ENCODE peak calls at places on chromosomes 3 and 15, in five cellular contexts. One of them, this sample, is unnamed.
A peak's percentile ranks its signal among the peaks of the same experiment; 100 is the strongest.

GRCh38 chr3:168459229-168459784 is 363.6 kb upstream of the GOLIM4 start:
- DNase-seq in KBM-7: no peak
- DNase-seq in T-helper 2 cell: no peak
- DNase-seq in activated naive CD4-positive, alpha-beta T cell treated with anti-CD3 and anti-CD28 coated beads for 36 hours: no peak
- DNase-seq in fibroblast of gingiva: peak; percentile 2
- DNase-seq in this sample: no peak

GRCh38 chr3:149514471-149514870 is 40.0 kb downstream of the TM4SF4 start:
- DNase-seq in KBM-7: no peak
- DNase-seq in T-helper 2 cell: no peak
- DNase-seq in activated naive CD4-positive, alpha-beta T cell treated with anti-CD3 and anti-CD28 coated beads for 36 hours: no peak
- DNase-seq in fibroblast of gingiva: no peak
- DNase-seq in this sample: no peak

GRCh38 chr3:194305356-194306108 is 45.6 kb downstream of the CPN2 start:
- DNase-seq in KBM-7: no peak
- DNase-seq in T-helper 2 cell: no peak
- DNase-seq in activated naive CD4-positive, alpha-beta T cell treated with anti-CD3 and anti-CD28 coated beads for 36 hours: no peak
- DNase-seq in fibroblast of gingiva: no peak
- DNase-seq in this sample: no peak

GRCh38 chr3:188749010-188749617 is 422.7 kb upstream of the TPRG1 start:
- DNase-seq in KBM-7: peak; percentile 51
- DNase-seq in T-helper 2 cell: peak; percentile 30
- DNase-seq in activated naive CD4-positive, alpha-beta T cell treated with anti-CD3 and anti-CD28 coated beads for 36 hours: peak; percentile 66
- DNase-seq in fibroblast of gingiva: no peak
- DNase-seq in this sample: peak; percentile 47

GRCh38 chr3:12178091-12178820 is 19.5 kb upstream of the TIMP4 start:
- DNase-seq in KBM-7: peak; percentile 14
- DNase-seq in T-helper 2 cell: no peak
- DNase-seq in activated naive CD4-positive, alpha-beta T cell treated with anti-CD3 and anti-CD28 coated beads for 36 hours: no peak
- DNase-seq in fibroblast of gingiva: peak; percentile 40
- DNase-seq in this sample: peak; percentile 39

GRCh38 chr3:120661106-120661962 is 20.7 kb downstream of the HGD start:
- DNase-seq in KBM-7: no peak
- DNase-seq in T-helper 2 cell: no peak
- DNase-seq in activated naive CD4-positive, alpha-beta T cell treated with anti-CD3 and anti-CD28 coated beads for 36 hours: no peak
- DNase-seq in fibroblast of gingiva: peak; percentile 6
- DNase-seq in this sample: no peak

GRCh38 chr3:197807969-197808587 is 17.0 kb downstream of the LRCH3 start:
- DNase-seq in KBM-7: no peak
- DNase-seq in T-helper 2 cell: no peak
- DNase-seq in activated naive CD4-positive, alpha-beta T cell treated with anti-CD3 and anti-CD28 coated beads for 36 hours: no peak
- DNase-seq in fibroblast of gingiva: peak; percentile 3
- DNase-seq in this sample: no peak

GRCh38 chr3:23806322-23807160 is 786 bp downstream of the UBE2E1 start:
- DNase-seq in KBM-7: no peak
- DNase-seq in T-helper 2 cell: no peak
- DNase-seq in activated naive CD4-positive, alpha-beta T cell treated with anti-CD3 and anti-CD28 coated beads for 36 hours: peak; percentile 30
- DNase-seq in fibroblast of gingiva: no peak
- DNase-seq in this sample: peak; percentile 45

GRCh38 chr3:8739757-8740508 is 6.3 kb downstream of the CAV3 start:
- DNase-seq in KBM-7: no peak
- DNase-seq in T-helper 2 cell: no peak
- DNase-seq in activated naive CD4-positive, alpha-beta T cell treated with anti-CD3 and anti-CD28 coated beads for 36 hours: no peak
- DNase-seq in fibroblast of gingiva: peak; percentile 16
- DNase-seq in this sample: peak; percentile 50

GRCh38 chr15:68209735-68210408 is 4.7 kb upstream of the CALML4 start:
- DNase-seq in KBM-7: no peak
- DNase-seq in T-helper 2 cell: peak; percentile 22
- DNase-seq in activated naive CD4-positive, alpha-beta T cell treated with anti-CD3 and anti-CD28 coated beads for 36 hours: peak; percentile 61
- DNase-seq in fibroblast of gingiva: no peak
- DNase-seq in this sample: peak; percentile 73

GRCh38 chr3:146115619-146116018 is 45.4 kb downstream of the PLOD2 start:
- DNase-seq in KBM-7: no peak
- DNase-seq in T-helper 2 cell: no peak
- DNase-seq in activated naive CD4-positive, alpha-beta T cell treated with anti-CD3 and anti-CD28 coated beads for 36 hours: no peak
- DNase-seq in fibroblast of gingiva: no peak
- DNase-seq in this sample: no peak

GRCh38 chr15:45804028-45804427 is 169.2 kb downstream of the SQOR start:
- DNase-seq in KBM-7: no peak
- DNase-seq in T-helper 2 cell: no peak
- DNase-seq in activated naive CD4-positive, alpha-beta T cell treated with anti-CD3 and anti-CD28 coated beads for 36 hours: no peak
- DNase-seq in fibroblast of gingiva: no peak
- DNase-seq in this sample: no peak

GRCh38 chr15:29822100-29822684 is at the start of gene TJP1:
- DNase-seq in KBM-7: no peak
- DNase-seq in T-helper 2 cell: no peak
- DNase-seq in activated naive CD4-positive, alpha-beta T cell treated with anti-CD3 and anti-CD28 coated beads for 36 hours: no peak
- DNase-seq in fibroblast of gingiva: peak; percentile 72
- DNase-seq in this sample: no peak

This sample was measured in NB4.